ENCODE peak calls at places on chromosome 13, in nine cellular contexts. N is heart right ventricle, T is osteoblast, F is lower leg skin, R is Karpas-422, W is GM23248, J is aorta, C is NT2/D1, P is iPS DF 6.9. H is an unnamed sample.

GRCh38 chr13:29539866-29540265 is 55.6 kb downstream of the SLC7A1 start:
- DNase-seq in N (no peak), T (no peak), F (peak; percentile 26), R (no peak), W (no peak), J (no peak), C (no peak), P (no peak), H (no peak)

GRCh38 chr13:97493471-97493870 is 59.5 kb downstream of the RAP2A start:
- DNase-seq in N (no peak), T (no peak), F (no peak), R (no peak), W (no peak), J (no peak), C (no peak), P (no peak), H (no peak)

GRCh38 chr13:82062772-82063171 is 1721.8 kb upstream of the SPRY2 start:
- DNase-seq in N (no peak), T (no peak), F (no peak), R (no peak), W (no peak), J (no peak), C (no peak), P (no peak), H (no peak)

GRCh38 chr13:77516342-77516789 is 19.1 kb upstream of the SCEL start:
- DNase-seq in N (no peak), T (peak; percentile 45), F (no peak), R (no peak), W (peak; percentile 87), J (no peak), C (no peak), P (peak; percentile 4), H (no peak)

GRCh38 chr13:40539954-40540706 is 126.3 kb downstream of the FOXO1 start:
- DNase-seq in N (no peak), T (peak; percentile 84), F (no peak), R (no peak), W (peak; percentile 73), J (no peak), C (peak; percentile 63), P (peak; percentile 29), H (no peak)

GRCh38 chr13:59710995-59711701 is 452.6 kb downstream of the DIAPH3 start:
- DNase-seq in N (no peak), T (no peak), F (no peak), R (no peak), W (no peak), J (no peak), C (no peak), P (no peak), H (no peak)

GRCh38 chr13:40211586-40211968 is 454.9 kb downstream of the FOXO1 start:
- DNase-seq in N (no peak), T (no peak), F (no peak), R (no peak), W (no peak), J (no peak), C (no peak), P (no peak), H (no peak)

GRCh38 chr13:35140831-35141230 is 198.8 kb downstream of the NBEA start:
- DNase-seq in N (no peak), T (no peak), F (no peak), R (no peak), W (no peak), J (no peak), C (no peak), P (no peak), H (no peak)

GRCh38 chr13:39961036-39961435 is 305.6 kb downstream of the COG6 start:
- DNase-seq in N (no peak), T (no peak), F (no peak), R (no peak), W (no peak), J (no peak), C (no peak), P (no peak), H (no peak)

GRCh38 chr13:97141564-97142005 is 80.5 kb upstream of the MBNL2 start:
- DNase-seq in N (peak; percentile 18), T (no peak), F (no peak), R (no peak), W (peak; percentile 93), J (no peak), C (peak; percentile 72), P (peak; percentile 20), H (no peak)

GRCh38 chr13:33676700-33677048 is 141.3 kb upstream of the RFC3 start:
- DNase-seq in N (peak; percentile 64), T (peak; percentile 95), F (no peak), R (peak; percentile 91), W (peak; percentile 69), J (peak; percentile 51), C (no peak), P (no peak), H (no peak)
- H3K4me3 ChIP-seq in N (peak overlapping the region; percentile 39), T (peak overlapping the region; percentile 65), F (no peak overlapping the region), R (peak overlapping the region; percentile 61), W (peak overlapping the region; percentile 77), J (peak overlapping the region; percentile 92), C (no peak overlapping the region), P (no peak overlapping the region), H (no peak overlapping the region)

DNA sequence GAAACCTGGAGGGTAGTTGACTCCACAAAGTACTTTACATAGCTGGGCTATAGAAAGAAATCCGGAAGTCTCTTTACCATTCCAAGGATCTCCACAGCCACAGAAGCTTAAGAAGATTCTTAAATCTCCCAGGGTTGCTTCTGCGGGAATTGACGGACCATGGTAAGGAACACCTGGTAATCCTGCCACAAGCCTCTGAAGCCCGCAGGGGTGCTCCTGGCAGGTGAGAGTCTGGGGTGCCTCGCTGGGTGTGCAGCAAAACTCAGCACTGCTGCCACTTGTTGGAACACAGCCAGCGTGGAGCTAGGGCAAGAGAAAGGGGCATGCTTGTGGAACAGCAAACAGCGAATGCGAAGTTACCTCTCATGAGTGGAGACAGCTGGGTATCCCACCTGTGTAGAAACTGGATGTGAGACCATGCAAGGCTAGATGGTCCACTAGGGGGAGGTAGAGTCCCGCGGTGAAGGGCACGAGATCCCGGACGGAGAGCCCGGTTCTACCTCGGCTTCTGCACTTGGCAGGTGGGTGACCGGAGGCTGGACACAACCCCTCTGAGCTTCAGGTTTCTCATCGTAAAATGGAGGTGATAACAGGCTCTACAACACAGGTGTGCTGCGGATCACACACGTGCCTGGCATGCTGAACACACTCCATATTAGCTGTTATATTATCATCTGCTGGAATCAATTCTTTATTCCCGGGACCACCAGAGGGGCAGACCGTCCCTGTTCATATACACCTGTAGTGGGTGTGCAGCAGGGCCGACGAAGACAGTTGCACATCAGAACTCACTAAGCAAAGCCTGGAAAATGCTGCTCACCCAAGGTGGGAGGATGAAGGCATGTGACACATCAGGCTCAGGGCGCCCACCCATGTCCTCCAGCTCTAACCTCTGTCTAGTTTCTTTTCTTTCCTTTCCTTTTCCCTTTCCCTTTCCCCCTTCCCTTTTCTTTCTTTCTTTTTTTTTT is 24.1 kb upstream of the UBAC2 start:
- DNase-seq in N (peak; percentile 73), T (peak; percentile 89), F (peak; percentile 94), R (peak; percentile 95), W (peak; percentile 62), J (peak; percentile 67), C (peak; percentile 68), P (peak; percentile 86), H (no peak)
- H3K4me3 ChIP-seq in N (no peak overlapping the region), T (peak overlapping the region; percentile 18), F (no peak overlapping the region), R (peak overlapping the region; percentile 35), W (no peak overlapping the region), J (no peak overlapping the region), C (no peak overlapping the region), P (no peak overlapping the region), H (no peak overlapping the region)

DNA sequence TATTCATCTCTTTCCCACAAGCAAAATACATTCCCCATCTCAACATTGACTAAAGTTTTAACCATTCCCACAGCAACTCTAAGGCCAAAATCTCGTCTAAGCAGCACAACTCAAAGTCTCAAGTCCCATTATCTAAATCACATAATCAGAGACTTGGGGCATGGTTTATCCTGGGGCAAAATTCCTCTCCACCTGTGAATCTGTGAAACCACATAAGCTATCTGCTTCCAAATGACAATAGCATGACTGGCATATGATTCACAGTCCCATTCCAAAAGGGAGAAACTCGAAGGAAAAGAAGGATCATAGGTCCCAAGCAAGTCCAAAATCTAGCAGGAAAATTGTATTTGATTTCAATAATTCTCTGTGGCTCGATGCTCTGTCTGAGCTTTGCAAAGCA is 73.0 kb downstream of the ANKRD10 start:
- DNase-seq in N (no peak), T (no peak), F (no peak), R (no peak), W (peak; percentile 20), J (no peak), C (no peak), P (no peak), H (no peak)
- H3K4me3 ChIP-seq in N (no peak overlapping the region), T (no peak overlapping the region), F (no peak overlapping the region), R (no peak overlapping the region), W (no peak overlapping the region), J (no peak overlapping the region), C (no peak overlapping the region), P (no peak overlapping the region), H (no peak overlapping the region)

GRCh38 chr13:33677215-33677614 is 140.7 kb upstream of the RFC3 start:
- DNase-seq in N (no peak), T (no peak), F (no peak), R (peak; percentile 42), W (no peak), J (no peak), C (no peak), P (no peak), H (no peak)

GRCh38 chr13:33678906-33679657 is 138.9 kb upstream of the RFC3 start:
- DNase-seq in N (peak; percentile 75), T (no peak), F (peak; percentile 87), R (peak; percentile 91), W (peak; percentile 79), J (peak; percentile 63), C (no peak), P (no peak), H (no peak)

GRCh38 chr13:33682020-33682564 is 135.9 kb upstream of the RFC3 start:
- DNase-seq in N (no peak), T (no peak), F (no peak), R (no peak), W (no peak), J (no peak), C (no peak), P (no peak), H (no peak)

GRCh38 chr13:33678084-33678483 is 139.9 kb upstream of the RFC3 start:
- DNase-seq in N (no peak), T (no peak), F (no peak), R (peak; percentile 82), W (no peak), J (no peak), C (no peak), P (no peak), H (no peak)

GRCh38 chr13:33679658-33680012 is 138.3 kb upstream of the RFC3 start:
- DNase-seq in N (no peak), T (no peak), F (no peak), R (peak; percentile 45), W (no peak), J (no peak), C (no peak), P (no peak), H (no peak)
- H3K4me3 ChIP-seq in N (no peak overlapping the region), T (no peak overlapping the region), F (no peak overlapping the region), R (peak overlapping the region; percentile 49), W (no peak overlapping the region), J (no peak overlapping the region), C (no peak overlapping the region), P (no peak overlapping the region), H (no peak overlapping the region)

GRCh38 chr13:113672002-113672651 is 5.1 kb downstream of the GRK1 start:
- DNase-seq in N (no peak), T (peak; percentile 48), F (no peak), R (no peak), W (no peak), J (peak; percentile 41), C (no peak), P (no peak), H (peak; percentile 66)
- H3K4me3 ChIP-seq in N (no peak overlapping the region), T (no peak overlapping the region), F (no peak overlapping the region), R (no peak overlapping the region), W (no peak overlapping the region), J (no peak overlapping the region), C (no peak overlapping the region), P (no peak overlapping the region), H (no peak overlapping the region)

H was measured in RWPE2.